ENCODE peak calls at places on chromosomes 7 and 10, in four cellular contexts. One of them, this sample, is unnamed.

GRCh38 chr10:7744307-7744706 is 41.2 kb downstream of the ITIH2 start:
- DNase-seq in K562: no peak
- DNase-seq in GM12878: no peak
- DNase-seq in WTC11: no peak
- DNase-seq in this sample: no peak

GRCh38 chr7:50973814-50974213 is 191.1 kb upstream of the GRB10 start:
- DNase-seq in GM12878: no peak
- DNase-seq in WTC11: no peak
- DNase-seq in K562: no peak
- DNase-seq in this sample: no peak

GRCh38 chr10:73251683-73252444 is 580 bp downstream of the MRPS16 start:
- DNase-seq in GM12878: no peak
- DNase-seq in WTC11: no peak
- DNase-seq in K562: no peak
- DNase-seq in this sample: peak; percentile 69

GRCh38 chr7:95608344-95609173 is 12.2 kb upstream of the PDK4 start:
- DNase-seq in K562: peak; percentile 15
- DNase-seq in WTC11: peak; percentile 62
- DNase-seq in GM12878: peak; percentile 47
- DNase-seq in this sample: peak; percentile 88

GRCh38 chr7:134472572-134473242 is 13.8 kb upstream of the AKR1B1 start:
- DNase-seq in K562: no peak
- DNase-seq in WTC11: no peak
- DNase-seq in GM12878: no peak
- DNase-seq in this sample: peak; percentile 13

GRCh38 chr7:96973986-96974385 is 31.4 kb upstream of the DLX6 start:
- DNase-seq in GM12878: no peak
- DNase-seq in K562: no peak
- DNase-seq in WTC11: no peak
- DNase-seq in this sample: no peak

GRCh38 chr10:21926949-21927348 is 76.6 kb downstream of the DNAJC1 start:
- DNase-seq in GM12878: no peak
- DNase-seq in WTC11: no peak
- DNase-seq in K562: peak; percentile 27
- DNase-seq in this sample: peak; percentile 84

GRCh38 chr7:70487526-70488285 is 644.2 kb upstream of the GALNT17 start:
- DNase-seq in GM12878: no peak
- DNase-seq in K562: no peak
- DNase-seq in WTC11: no peak
- DNase-seq in this sample: no peak

GRCh38 chr10:131494451-131494850 is 182.9 kb upstream of the TCERG1L start:
- DNase-seq in K562: no peak
- DNase-seq in GM12878: no peak
- DNase-seq in WTC11: no peak
- DNase-seq in this sample: no peak

GRCh38 chr10:17025444-17026295 is 103.9 kb downstream of the CUBN start:
- DNase-seq in GM12878: no peak
- DNase-seq in WTC11: no peak
- DNase-seq in K562: no peak
- DNase-seq in this sample: peak; percentile 17

GRCh38 chr7:92727755-92728154 is 108.6 kb downstream of the CDK6 start:
- DNase-seq in WTC11: no peak
- DNase-seq in GM12878: no peak
- DNase-seq in K562: no peak
- DNase-seq in this sample: no peak

GRCh38 chr10:69567920-69568319 is 5.3 kb downstream of the NEUROG3 start:
- DNase-seq in K562: peak; percentile 40
- DNase-seq in WTC11: peak; percentile 83
- DNase-seq in GM12878: no peak
- DNase-seq in this sample: peak; percentile 6

GRCh38 chr7:45973725-45974532 is 52.9 kb upstream of the IGFBP3 start:
- DNase-seq in WTC11: no peak
- DNase-seq in K562: no peak
- DNase-seq in GM12878: no peak
- DNase-seq in this sample: peak; percentile 98

GRCh38 chr10:129941199-129942018 is 22.7 kb downstream of the EBF3 start:
- DNase-seq in GM12878: no peak
- DNase-seq in K562: no peak
- DNase-seq in WTC11: no peak
- DNase-seq in this sample: no peak

GRCh38 chr7:43141091-43141490 is 28.6 kb downstream of the HECW1 start:
- DNase-seq in GM12878: no peak
- DNase-seq in K562: no peak
- DNase-seq in WTC11: peak; percentile 80
- DNase-seq in this sample: no peak

GRCh38 chr10:118850418-118851061 is 95.8 kb upstream of the CACUL1 start:
- DNase-seq in GM12878: no peak
- DNase-seq in WTC11: peak; percentile 89
- DNase-seq in K562: peak; percentile 49
- DNase-seq in this sample: peak; percentile 38

GRCh38 chr10:48648172-48648942 is 36.3 kb upstream of the WDFY4 start:
- DNase-seq in K562: no peak
- DNase-seq in GM12878: peak; percentile 52
- DNase-seq in WTC11: no peak
- DNase-seq in this sample: no peak

GRCh38 chr7:2521952-2522591 is 2.5 kb downstream of the LFNG start:
- DNase-seq in K562: no peak
- DNase-seq in WTC11: no peak
- DNase-seq in GM12878: no peak
- DNase-seq in this sample: no peak

GRCh38 chr10:29160110-29160669 is 128.7 kb upstream of the LYZL1 start:
- DNase-seq in GM12878: no peak
- DNase-seq in WTC11: no peak
- DNase-seq in K562: no peak
- DNase-seq in this sample: peak; percentile 25

GRCh38 chr7:137408096-137408495 is 64.6 kb upstream of the PTN start:
- DNase-seq in GM12878: no peak
- DNase-seq in WTC11: no peak
- DNase-seq in K562: no peak
- DNase-seq in this sample: no peak

GRCh38 chr7:100546129-100546867 is 7.3 kb downstream of the AGFG2 start:
- DNase-seq in WTC11: no peak
- DNase-seq in K562: no peak
- DNase-seq in GM12878: no peak
- DNase-seq in this sample: peak; percentile 96
- TF ChIP-seq CBFB in WTC11: no peak
- TF ChIP-seq CBFB in K562: no peak
- TF ChIP-seq CBFB in GM12878: no peak
- TF ChIP-seq CBFB in this sample: no peak

GRCh38 chr10:92829042-92829785 is 19.1 kb upstream of the EXOC6 start:
- DNase-seq in WTC11: no peak
- DNase-seq in K562: peak; percentile 25
- DNase-seq in GM12878: no peak
- DNase-seq in this sample: no peak
- TF ChIP-seq CBFB in WTC11: no peak
- TF ChIP-seq CBFB in K562: no peak
- TF ChIP-seq CBFB in GM12878: no peak
- TF ChIP-seq CBFB in this sample: no peak

DNA sequence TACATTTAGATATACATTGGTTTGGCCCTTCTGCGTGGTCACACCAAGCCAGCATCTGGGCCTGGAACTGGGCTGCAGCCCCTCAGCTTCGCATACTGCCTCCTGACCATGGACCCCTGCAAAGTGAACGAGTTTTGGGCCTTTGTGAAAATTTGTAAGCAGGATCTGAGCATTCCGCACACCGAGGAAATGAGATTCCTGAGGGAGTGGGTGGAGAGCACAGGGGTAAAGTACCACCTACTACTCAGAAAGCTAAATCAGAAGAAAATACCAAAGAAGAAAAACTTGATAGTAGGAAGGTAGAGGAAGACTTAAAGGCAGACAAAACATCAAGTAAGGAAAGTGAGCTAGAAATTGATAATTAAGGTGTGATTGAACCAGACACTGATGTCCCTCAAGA is 22.5 kb upstream of the NT5C2 start:
- DNase-seq in K562: no peak
- DNase-seq in GM12878: no peak
- DNase-seq in WTC11: no peak
- DNase-seq in this sample: no peak
- TF ChIP-seq CBFB in K562: no peak
- TF ChIP-seq CBFB in GM12878: no peak
- TF ChIP-seq CBFB in WTC11: no peak
- TF ChIP-seq CBFB in this sample: no peak

GRCh38 chr7:7681191-7681935 is 37.0 kb downstream of the RPA3 start:
- DNase-seq in WTC11: no peak
- DNase-seq in K562: no peak
- DNase-seq in GM12878: peak; percentile 56
- DNase-seq in this sample: peak; percentile 50
- TF ChIP-seq CBFB in WTC11: no peak
- TF ChIP-seq CBFB in K562: no peak
- TF ChIP-seq CBFB in GM12878: no peak
- TF ChIP-seq CBFB in this sample: no peak

GRCh38 chr7:34277801-34278195 is 372.5 kb downstream of the BMPER start:
- DNase-seq in GM12878: no peak
- DNase-seq in WTC11: no peak
- DNase-seq in K562: no peak
- DNase-seq in this sample: no peak

GRCh38 chr7:34275629-34276028 is 370.3 kb downstream of the BMPER start:
- DNase-seq in GM12878: no peak
- DNase-seq in WTC11: no peak
- DNase-seq in K562: no peak
- DNase-seq in this sample: no peak

GRCh38 chr7:34282271-34282670 is 375.7 kb upstream of the NPSR1 start:
- DNase-seq in K562: no peak
- DNase-seq in WTC11: no peak
- DNase-seq in GM12878: no peak
- DNase-seq in this sample: no peak

GRCh38 chr7:34281260-34281659 is 375.9 kb downstream of the BMPER start:
- DNase-seq in K562: peak; percentile 12
- DNase-seq in GM12878: no peak
- DNase-seq in WTC11: no peak
- DNase-seq in this sample: peak; percentile 13

GRCh38 chr7:34277016-34277800 is 371.9 kb downstream of the BMPER start:
- DNase-seq in K562: no peak
- DNase-seq in WTC11: no peak
- DNase-seq in GM12878: no peak
- DNase-seq in this sample: no peak
- TF ChIP-seq CBFB in K562: no peak
- TF ChIP-seq CBFB in WTC11: no peak
- TF ChIP-seq CBFB in GM12878: no peak
- TF ChIP-seq CBFB in this sample: no peak

GRCh38 chr7:78587443-78588044 is 789.0 kb downstream of the PHTF2 start:
- DNase-seq in GM12878: no peak
- DNase-seq in K562: no peak
- DNase-seq in WTC11: no peak
- DNase-seq in this sample: peak; percentile 10
- TF ChIP-seq CBFB in GM12878: no peak
- TF ChIP-seq CBFB in K562: no peak
- TF ChIP-seq CBFB in WTC11: no peak
- TF ChIP-seq CBFB in this sample: no peak

DNA sequence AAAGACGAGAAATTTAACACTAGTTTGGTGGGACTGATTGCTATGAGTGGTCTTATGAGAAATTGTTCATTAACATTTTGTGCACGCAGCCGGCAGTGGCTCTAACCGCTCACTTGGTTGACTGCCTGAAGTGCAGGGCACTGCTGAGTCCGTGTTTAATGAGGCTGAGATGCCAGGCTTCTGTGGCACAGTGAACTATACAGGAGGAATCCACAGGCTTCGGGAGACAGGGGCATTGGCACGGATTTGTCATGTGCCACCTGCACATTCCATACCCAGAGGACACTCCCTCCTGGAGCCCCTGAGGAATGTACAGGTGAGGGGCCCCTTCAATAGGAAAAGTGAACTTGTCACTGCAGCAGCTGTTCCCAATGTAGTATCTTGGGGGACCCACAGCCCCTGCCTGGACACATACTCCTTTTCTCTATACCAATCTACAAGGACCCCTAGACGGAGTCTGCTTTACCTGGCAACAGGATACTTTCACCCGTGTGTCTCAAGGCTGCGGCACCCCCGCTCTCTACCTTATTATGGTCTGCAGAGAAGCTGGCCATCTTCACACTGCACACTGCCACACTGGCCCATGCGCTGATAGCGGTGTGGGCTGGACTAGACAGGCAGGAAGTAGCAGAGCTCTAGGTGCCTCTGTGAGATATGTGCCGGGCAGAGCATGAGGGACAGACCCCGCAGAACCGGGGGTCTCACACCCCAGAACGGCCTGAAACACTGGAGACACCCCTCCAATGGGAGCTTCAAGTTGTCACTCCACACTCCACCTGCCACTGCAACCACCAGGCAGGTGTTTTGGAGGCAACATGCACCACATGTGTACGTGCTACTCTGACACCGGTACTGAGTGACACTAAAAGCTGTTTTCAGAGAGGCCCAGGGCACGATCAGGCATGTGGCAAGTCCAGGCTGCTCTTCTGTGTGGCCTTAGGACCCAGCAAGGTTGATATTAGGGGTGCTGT is 71.4 kb upstream of the RHEB start:
- DNase-seq in GM12878: no peak
- DNase-seq in K562: no peak
- DNase-seq in WTC11: no peak
- DNase-seq in this sample: no peak
- TF ChIP-seq CBFB in GM12878: no peak
- TF ChIP-seq CBFB in K562: no peak
- TF ChIP-seq CBFB in WTC11: no peak
- TF ChIP-seq CBFB in this sample: no peak

DNA sequence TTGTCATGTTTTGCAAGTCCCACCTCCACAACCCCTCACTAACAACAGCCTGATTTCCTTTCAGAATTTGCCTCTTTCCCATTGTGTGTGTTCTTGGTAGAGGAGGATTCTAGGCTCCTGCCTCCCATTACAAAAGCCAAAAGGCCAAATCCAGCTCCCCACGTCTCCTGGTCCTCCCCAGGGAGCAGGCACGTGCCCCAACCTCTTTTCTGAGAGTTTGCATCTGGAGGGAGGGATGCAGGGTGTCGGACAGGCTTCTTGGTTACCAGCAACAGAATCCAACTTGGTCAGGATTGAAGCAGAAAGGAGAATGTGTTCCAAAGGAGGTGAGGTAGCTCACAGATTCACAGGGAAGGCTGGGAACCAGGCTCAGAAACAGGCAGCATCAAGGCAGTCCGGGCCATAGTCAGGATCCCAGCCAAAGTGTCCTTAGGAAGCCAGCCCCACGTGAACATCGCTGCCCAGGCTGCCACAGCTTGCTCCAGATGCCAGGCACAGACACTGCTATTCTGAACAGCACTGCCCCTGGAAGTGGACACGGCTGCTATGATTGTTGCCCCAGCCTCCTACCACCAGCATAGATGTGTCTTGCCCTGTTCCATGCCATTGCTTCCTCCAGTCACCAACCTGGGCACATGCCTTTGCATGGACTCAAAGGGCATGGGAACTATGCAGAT is 264.3 kb upstream of the ZMIZ1 start:
- DNase-seq in GM12878: no peak
- DNase-seq in K562: no peak
- DNase-seq in WTC11: no peak
- DNase-seq in this sample: no peak
- TF ChIP-seq CBFB in GM12878: no peak
- TF ChIP-seq CBFB in K562: no peak
- TF ChIP-seq CBFB in WTC11: no peak
- TF ChIP-seq CBFB in this sample: no peak

GRCh38 chr10:44388641-44389040 is 3.7 kb upstream of the CXCL12 start:
- DNase-seq in K562: no peak
- DNase-seq in WTC11: no peak
- DNase-seq in GM12878: no peak
- DNase-seq in this sample: no peak
- TF ChIP-seq CBFB in K562: no peak
- TF ChIP-seq CBFB in WTC11: no peak
- TF ChIP-seq CBFB in GM12878: no peak
- TF ChIP-seq CBFB in this sample: no peak

This sample was measured in HepG2.